ENCODE peak calls at places on chromosomes 5 and 9, in nine cellular contexts. One of them, this sample, is unnamed.

GRCh38 chr5:160520609-160521391 is 99.1 kb downstream of the PTTG1 start:
- DNase-seq in ovary: no peak
- DNase-seq in prostate gland: no peak
- DNase-seq in HCT116: no peak
- DNase-seq in endothelial cell of umbilical vein: peak
- DNase-seq in GM12878: no peak
- DNase-seq in esophagus squamous epithelium: no peak
- DNase-seq in A549: no peak
- DNase-seq in uterus: no peak
- DNase-seq in this sample: no peak

GRCh38 chr9:134324359-134325095 is 1.7 kb upstream of the RXRA start:
- DNase-seq in uterus: no peak
- DNase-seq in endothelial cell of umbilical vein: no peak
- DNase-seq in A549: no peak
- DNase-seq in prostate gland: no peak
- DNase-seq in GM12878: no peak
- DNase-seq in ovary: peak
- DNase-seq in esophagus squamous epithelium: no peak
- DNase-seq in HCT116: no peak
- DNase-seq in this sample: no peak

GRCh38 chr9:31790720-31791119 is 593.7 kb upstream of the ACO1 start:
- DNase-seq in esophagus squamous epithelium: no peak
- DNase-seq in A549: no peak
- DNase-seq in HCT116: no peak
- DNase-seq in uterus: no peak
- DNase-seq in endothelial cell of umbilical vein: no peak
- DNase-seq in prostate gland: no peak
- DNase-seq in ovary: no peak
- DNase-seq in GM12878: no peak
- DNase-seq in this sample: no peak

GRCh38 chr5:134240421-134240962 is 14.6 kb upstream of the PPP2CA start:
- DNase-seq in endothelial cell of umbilical vein: no peak
- DNase-seq in uterus: no peak
- DNase-seq in prostate gland: peak
- DNase-seq in esophagus squamous epithelium: no peak
- DNase-seq in HCT116: no peak
- DNase-seq in ovary: no peak
- DNase-seq in GM12878: no peak
- DNase-seq in A549: peak
- DNase-seq in this sample: no peak

GRCh38 chr9:96020300-96020821 is 144.9 kb downstream of the ERCC6L2 start:
- DNase-seq in prostate gland: no peak
- DNase-seq in A549: no peak
- DNase-seq in esophagus squamous epithelium: no peak
- DNase-seq in GM12878: no peak
- DNase-seq in HCT116: no peak
- DNase-seq in ovary: no peak
- DNase-seq in endothelial cell of umbilical vein: no peak
- DNase-seq in uterus: no peak
- DNase-seq in this sample: no peak

GRCh38 chr9:71737455-71737854 is 30.9 kb downstream of the CEMIP2 start:
- DNase-seq in endothelial cell of umbilical vein: peak
- DNase-seq in A549: peak
- DNase-seq in HCT116: no peak
- DNase-seq in ovary: no peak
- DNase-seq in GM12878: no peak
- DNase-seq in esophagus squamous epithelium: no peak
- DNase-seq in uterus: no peak
- DNase-seq in prostate gland: no peak
- DNase-seq in this sample: no peak

GRCh38 chr5:147805030-147805454 is 22.5 kb upstream of the JAKMIP2 start:
- DNase-seq in endothelial cell of umbilical vein: no peak
- DNase-seq in prostate gland: no peak
- DNase-seq in HCT116: no peak
- DNase-seq in ovary: no peak
- DNase-seq in uterus: no peak
- DNase-seq in esophagus squamous epithelium: no peak
- DNase-seq in GM12878: no peak
- DNase-seq in A549: no peak
- DNase-seq in this sample: no peak

GRCh38 chr5:157108961-157109360 is at the start of gene HAVCR2:
- DNase-seq in ovary: no peak
- DNase-seq in GM12878: peak
- DNase-seq in prostate gland: peak
- DNase-seq in HCT116: no peak
- DNase-seq in esophagus squamous epithelium: no peak
- DNase-seq in endothelial cell of umbilical vein: no peak
- DNase-seq in uterus: no peak
- DNase-seq in A549: no peak
- DNase-seq in this sample: peak

GRCh38 chr9:120791161-120791560 is 2.1 kb downstream of the FBXW2 start:
- DNase-seq in ovary: no peak
- DNase-seq in GM12878: no peak
- DNase-seq in A549: no peak
- DNase-seq in endothelial cell of umbilical vein: peak
- DNase-seq in uterus: no peak
- DNase-seq in prostate gland: no peak
- DNase-seq in esophagus squamous epithelium: no peak
- DNase-seq in HCT116: no peak
- DNase-seq in this sample: no peak

GRCh38 chr9:120787906-120788305 is 5.3 kb downstream of the FBXW2 start:
- DNase-seq in ovary: no peak
- DNase-seq in prostate gland: no peak
- DNase-seq in A549: no peak
- DNase-seq in uterus: no peak
- DNase-seq in esophagus squamous epithelium: no peak
- DNase-seq in GM12878: no peak
- DNase-seq in endothelial cell of umbilical vein: no peak
- DNase-seq in HCT116: no peak
- DNase-seq in this sample: no peak

DNA sequence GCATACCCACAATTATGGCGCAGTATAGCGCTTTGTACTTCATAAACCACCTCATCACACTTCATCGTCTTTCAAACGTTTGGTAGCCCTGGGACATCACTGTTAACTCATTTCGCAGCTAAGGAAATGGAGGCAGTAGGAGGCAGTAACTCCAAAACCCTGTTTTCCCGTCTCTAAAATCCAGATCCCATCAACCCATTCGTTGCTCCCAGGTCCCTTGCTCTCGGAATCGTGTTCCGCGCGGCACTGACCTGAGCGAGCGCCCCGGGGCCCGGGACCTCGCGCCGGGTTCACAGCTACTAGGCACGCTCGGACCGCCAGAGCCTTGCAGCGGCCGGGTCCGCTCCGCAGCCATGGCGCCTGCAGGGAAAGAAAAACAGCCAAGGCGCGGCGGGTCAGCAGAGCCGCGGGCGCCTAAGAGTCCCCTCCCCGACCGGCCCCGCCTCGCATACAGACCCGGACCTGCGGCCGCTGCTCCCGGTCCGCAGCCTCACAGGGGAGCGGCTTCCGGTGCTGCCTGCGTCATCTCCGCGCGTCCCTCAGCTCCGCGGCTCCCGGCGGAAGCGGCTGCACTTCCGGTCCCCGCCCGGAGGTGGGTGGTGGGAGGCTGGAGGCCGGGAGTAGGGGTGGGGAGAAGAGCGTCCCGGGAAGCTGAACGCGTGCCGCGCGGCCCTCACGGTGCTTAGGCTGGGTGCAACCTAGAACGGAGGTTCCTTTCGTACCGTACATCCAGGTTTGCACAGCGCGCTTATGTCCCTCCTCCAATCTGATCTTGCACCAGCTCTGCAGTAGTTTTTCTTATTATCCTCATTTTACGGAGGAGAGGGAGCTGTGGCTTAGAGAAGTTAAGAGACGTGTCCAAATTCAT is at the start of gene FBXW2:
- DNase-seq in ovary: peak
- DNase-seq in GM12878: peak
- DNase-seq in esophagus squamous epithelium: peak
- DNase-seq in A549: peak
- DNase-seq in uterus: peak
- DNase-seq in endothelial cell of umbilical vein: peak
- DNase-seq in HCT116: peak
- DNase-seq in prostate gland: peak
- DNase-seq in this sample: peak
- TF ChIP-seq POLR2A in ovary: peak
- TF ChIP-seq POLR2A in GM12878: peak
- TF ChIP-seq POLR2A in esophagus squamous epithelium: peak
- TF ChIP-seq POLR2A in A549: peak
- TF ChIP-seq POLR2A in uterus: peak
- TF ChIP-seq POLR2A in endothelial cell of umbilical vein: peak
- TF ChIP-seq POLR2A in HCT116: peak
- TF ChIP-seq POLR2A in prostate gland: peak
- TF ChIP-seq POLR2A in this sample: peak

GRCh38 chr5:91245074-91245452 is 138.1 kb downstream of the ARRDC3 start:
- DNase-seq in GM12878: no peak
- DNase-seq in prostate gland: no peak
- DNase-seq in esophagus squamous epithelium: no peak
- DNase-seq in HCT116: no peak
- DNase-seq in ovary: no peak
- DNase-seq in uterus: no peak
- DNase-seq in A549: no peak
- DNase-seq in endothelial cell of umbilical vein: no peak
- DNase-seq in this sample: no peak
- TF ChIP-seq CTCF in GM12878: no peak
- TF ChIP-seq CTCF in prostate gland: no peak
- TF ChIP-seq CTCF in esophagus squamous epithelium: no peak
- TF ChIP-seq CTCF in HCT116: no peak
- TF ChIP-seq CTCF in ovary: no peak
- TF ChIP-seq CTCF in uterus: no peak
- TF ChIP-seq CTCF in A549: no peak
- TF ChIP-seq CTCF in endothelial cell of umbilical vein: no peak
- TF ChIP-seq CTCF in this sample: no peak

GRCh38 chr9:37420271-37421215 is 2.0 kb upstream of the GRHPR start:
- DNase-seq in esophagus squamous epithelium: no peak
- DNase-seq in HCT116: no peak
- DNase-seq in GM12878: no peak
- DNase-seq in uterus: no peak
- DNase-seq in prostate gland: no peak
- DNase-seq in endothelial cell of umbilical vein: no peak
- DNase-seq in A549: no peak
- DNase-seq in ovary: no peak
- DNase-seq in this sample: no peak

GRCh38 chr9:37423508-37423907 is 1.0 kb downstream of the GRHPR start:
- DNase-seq in HCT116: no peak
- DNase-seq in esophagus squamous epithelium: no peak
- DNase-seq in GM12878: no peak
- DNase-seq in prostate gland: no peak
- DNase-seq in ovary: no peak
- DNase-seq in uterus: no peak
- DNase-seq in A549: no peak
- DNase-seq in endothelial cell of umbilical vein: no peak
- DNase-seq in this sample: no peak

GRCh38 chr9:37424204-37424685 is 1.7 kb downstream of the GRHPR start:
- DNase-seq in prostate gland: no peak
- DNase-seq in endothelial cell of umbilical vein: no peak
- DNase-seq in esophagus squamous epithelium: no peak
- DNase-seq in uterus: no peak
- DNase-seq in A549: no peak
- DNase-seq in HCT116: no peak
- DNase-seq in ovary: peak
- DNase-seq in GM12878: no peak
- DNase-seq in this sample: no peak

GRCh38 chr9:37421914-37422288 is 595 bp upstream of the GRHPR start:
- DNase-seq in A549: no peak
- DNase-seq in prostate gland: no peak
- DNase-seq in HCT116: no peak
- DNase-seq in endothelial cell of umbilical vein: peak
- DNase-seq in uterus: no peak
- DNase-seq in ovary: no peak
- DNase-seq in esophagus squamous epithelium: no peak
- DNase-seq in GM12878: no peak
- DNase-seq in this sample: peak

GRCh38 chr9:37422289-37423104 is at the start of gene GRHPR:
- DNase-seq in GM12878: no peak
- DNase-seq in A549: peak
- DNase-seq in uterus: peak
- DNase-seq in endothelial cell of umbilical vein: peak
- DNase-seq in prostate gland: peak
- DNase-seq in esophagus squamous epithelium: peak
- DNase-seq in ovary: peak
- DNase-seq in HCT116: peak
- DNase-seq in this sample: peak
- TF ChIP-seq POLR2A in GM12878: peak
- TF ChIP-seq POLR2A in A549: peak
- TF ChIP-seq POLR2A in uterus: peak
- TF ChIP-seq POLR2A in endothelial cell of umbilical vein: peak
- TF ChIP-seq POLR2A in prostate gland: peak
- TF ChIP-seq POLR2A in esophagus squamous epithelium: peak
- TF ChIP-seq POLR2A in ovary: peak
- TF ChIP-seq POLR2A in HCT116: peak
- TF ChIP-seq POLR2A in this sample: no peak

GRCh38 chr5:6720561-6720921 is 7.3 kb downstream of the TENT4A start:
- DNase-seq in HCT116: no peak
- DNase-seq in esophagus squamous epithelium: no peak
- DNase-seq in ovary: no peak
- DNase-seq in uterus: no peak
- DNase-seq in prostate gland: no peak
- DNase-seq in endothelial cell of umbilical vein: no peak
- DNase-seq in A549: no peak
- DNase-seq in GM12878: no peak
- DNase-seq in this sample: no peak

GRCh38 chr5:6719896-6720560 is 6.8 kb downstream of the TENT4A start:
- DNase-seq in prostate gland: no peak
- DNase-seq in esophagus squamous epithelium: no peak
- DNase-seq in ovary: no peak
- DNase-seq in uterus: no peak
- DNase-seq in GM12878: no peak
- DNase-seq in endothelial cell of umbilical vein: no peak
- DNase-seq in HCT116: no peak
- DNase-seq in A549: no peak
- DNase-seq in this sample: no peak

GRCh38 chr5:6722015-6722414 is 8.8 kb downstream of the TENT4A start:
- DNase-seq in uterus: no peak
- DNase-seq in prostate gland: no peak
- DNase-seq in ovary: no peak
- DNase-seq in A549: no peak
- DNase-seq in GM12878: no peak
- DNase-seq in HCT116: no peak
- DNase-seq in esophagus squamous epithelium: no peak
- DNase-seq in endothelial cell of umbilical vein: peak
- DNase-seq in this sample: no peak

GRCh38 chr5:6723122-6723885 is 10.1 kb downstream of the TENT4A start:
- DNase-seq in ovary: no peak
- DNase-seq in HCT116: no peak
- DNase-seq in esophagus squamous epithelium: no peak
- DNase-seq in uterus: no peak
- DNase-seq in prostate gland: no peak
- DNase-seq in A549: no peak
- DNase-seq in GM12878: no peak
- DNase-seq in endothelial cell of umbilical vein: no peak
- DNase-seq in this sample: no peak

DNA sequence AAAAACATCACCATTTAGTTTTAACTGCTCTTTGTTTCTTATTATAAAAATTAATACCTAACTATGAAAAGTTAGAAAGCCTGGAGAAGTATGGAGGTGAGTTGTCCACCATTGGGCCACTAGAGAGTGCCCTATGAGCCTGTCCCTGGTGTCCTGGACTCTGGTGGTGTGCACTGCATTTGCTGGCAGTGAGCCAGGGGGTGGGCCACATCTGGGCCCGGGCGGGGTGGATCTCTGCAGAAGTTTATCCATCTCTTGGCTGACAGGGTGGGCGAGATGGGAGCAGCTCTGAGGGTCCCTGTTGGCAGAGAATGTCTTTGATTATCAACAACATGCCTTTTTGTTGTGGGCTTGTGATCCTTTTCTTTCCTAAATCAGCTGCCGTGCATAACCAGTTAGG is 8.2 kb downstream of the TENT4A start:
- DNase-seq in endothelial cell of umbilical vein: no peak
- DNase-seq in ovary: peak
- DNase-seq in GM12878: no peak
- DNase-seq in HCT116: no peak
- DNase-seq in esophagus squamous epithelium: no peak
- DNase-seq in A549: no peak
- DNase-seq in uterus: no peak
- DNase-seq in prostate gland: no peak
- DNase-seq in this sample: no peak
- TF ChIP-seq CTCF in endothelial cell of umbilical vein: no peak
- TF ChIP-seq CTCF in ovary: no peak
- TF ChIP-seq CTCF in GM12878: peak
- TF ChIP-seq CTCF in HCT116: no peak
- TF ChIP-seq CTCF in esophagus squamous epithelium: no peak
- TF ChIP-seq CTCF in A549: no peak
- TF ChIP-seq CTCF in uterus: no peak
- TF ChIP-seq CTCF in prostate gland: no peak
- TF ChIP-seq CTCF in this sample: no peak

This sample was measured in tibial nerve.